ENCODE peak calls at places on chromosomes 4 and X, in eight cellular contexts. C is brain microvascular endothelial cell, L is cardiac muscle cell, O is foreskin fibroblast, X is testis, U is epithelial cell of esophagus, J is Caco-2, G is GM06990. M is an unnamed sample.

GRCh38 chr4:113641025-113641431 is 120.5 kb downstream of the CAMK2D start:
- DNase-seq in C (no peak), L (no peak), O (no peak), X (no peak), U (no peak), J (no peak), G (peak), M (no peak)

GRCh38 chr4:27066591-27066990 is 205.9 kb downstream of the STIM2 start:
- DNase-seq in C (no peak), L (no peak), O (no peak), X (no peak), U (peak), J (no peak), G (no peak), M (peak)

GRCh38 chrX:26778320-26778888 is 562.4 kb downstream of the MAGEB5 start:
- DNase-seq in C (no peak), L (no peak), O (no peak), X (no peak), U (no peak), J (no peak), G (no peak), M (no peak)

GRCh38 chrX:88425739-88426138 is 321.3 kb upstream of the CPXCR1 start:
- DNase-seq in C (no peak), L (peak), O (peak), X (no peak), U (no peak), J (no peak), G (no peak), M (no peak)

GRCh38 chr4:170497105-170497504 is 407.3 kb upstream of the AADAT start:
- DNase-seq in C (no peak), L (no peak), O (no peak), X (peak), U (no peak), J (no peak), G (peak), M (no peak)

GRCh38 chrX:133676344-133677122 is 261.2 kb upstream of the GPC4 start:
- DNase-seq in C (no peak), L (no peak), O (no peak), X (no peak), U (no peak), J (peak), G (no peak), M (no peak)

GRCh38 chr4:34046580-34046979 is 2197.7 kb downstream of the ARAP2 start:
- DNase-seq in C (peak), L (no peak), O (peak), X (no peak), U (peak), J (no peak), G (no peak), M (no peak)

GRCh38 chr4:128379860-128380259 is 92.2 kb upstream of the PGRMC2 start:
- DNase-seq in C (peak), L (peak), O (peak), X (peak), U (peak), J (no peak), G (no peak), M (no peak)

GRCh38 chrX:121579016-121579760 is 531.8 kb downstream of the GLUD2 start:
- DNase-seq in C (peak), L (peak), O (peak), X (peak), U (peak), J (no peak), G (no peak), M (no peak)

GRCh38 chrX:5176766-5177165 is 1051.9 kb downstream of the NLGN4X start:
- DNase-seq in C (no peak), L (no peak), O (no peak), X (no peak), U (no peak), J (no peak), G (no peak), M (no peak)

GRCh38 chr4:54228563-54229501 is at the start of gene PDGFRA:
- DNase-seq in C (peak), L (peak), O (peak), X (peak), U (no peak), J (peak), G (no peak), M (no peak)

GRCh38 chr4:152352645-152353116 is 183.2 kb downstream of the FBXW7 start:
- DNase-seq in C (peak), L (peak), O (peak), X (peak), U (peak), J (peak), G (peak), M (no peak)

GRCh38 chrX:29746326-29746725 is 469.0 kb upstream of the MAGEB2 start:
- DNase-seq in C (peak), L (no peak), O (no peak), X (no peak), U (no peak), J (no peak), G (no peak), M (no peak)

GRCh38 chrX:153608376-153608775 is 9.4 kb upstream of the CCNQ start:
- DNase-seq in C (no peak), L (no peak), O (no peak), X (no peak), U (no peak), J (no peak), G (no peak), M (no peak)

GRCh38 chr4:20311863-20312262 is 60.2 kb downstream of the SLIT2 start:
- DNase-seq in C (no peak), L (no peak), O (no peak), X (no peak), U (no peak), J (no peak), G (no peak), M (no peak)

GRCh38 chr4:82372874-82373815 is 646 bp downstream of the HNRNPD start:
- DNase-seq in C (peak), L (peak), O (peak), X (peak), U (peak), J (peak), G (peak), M (no peak)

GRCh38 chr4:77849278-77849965 is 13.2 kb upstream of the MRPL1 start:
- DNase-seq in C (no peak), L (no peak), O (no peak), X (no peak), U (peak), J (no peak), G (no peak), M (no peak)

GRCh38 chrX:10021461-10022272 is 54.5 kb downstream of the CLDN34 start:
- DNase-seq in C (no peak), L (no peak), O (no peak), X (no peak), U (no peak), J (no peak), G (no peak), M (no peak)

GRCh38 chr4:3775011-3775410 is 8.8 kb downstream of the ADRA2C start:
- DNase-seq in C (no peak), L (no peak), O (no peak), X (no peak), U (no peak), J (no peak), G (no peak), M (no peak)

GRCh38 chr4:184954482-184954881 is 63.8 kb upstream of the HELT start:
- DNase-seq in C (no peak), L (no peak), O (no peak), X (no peak), U (no peak), J (no peak), G (no peak), M (no peak)
- H3K4me3 ChIP-seq in C (no peak), L (no peak), O (no peak), X (no peak), U (no peak), J (no peak), G (no peak), M (no peak)

GRCh38 chr4:23887989-23888388 is 1.9 kb downstream of the PPARGC1A start:
- DNase-seq in C (no peak), L (no peak), O (no peak), X (peak), U (no peak), J (no peak), G (no peak), M (no peak)

GRCh38 chr4:23889814-23890269 is at the start of gene PPARGC1A:
- DNase-seq in C (no peak), L (peak), O (peak), X (peak), U (peak), J (peak), G (no peak), M (peak)

GRCh38 chr4:23889368-23889767 is 479 bp downstream of the PPARGC1A start:
- DNase-seq in C (no peak), L (no peak), O (no peak), X (no peak), U (no peak), J (no peak), G (no peak), M (no peak)

GRCh38 chr4:23887173-23887572 is 2.7 kb downstream of the PPARGC1A start:
- DNase-seq in C (no peak), L (no peak), O (peak), X (no peak), U (no peak), J (no peak), G (no peak), M (no peak)

GRCh38 chr4:23888421-23889319 is 1.2 kb downstream of the PPARGC1A start:
- DNase-seq in C (peak), L (peak), O (peak), X (peak), U (peak), J (no peak), G (no peak), M (no peak)
- H3K4me3 ChIP-seq in C (peak), L (peak), O (peak), X (peak), U (peak), J (no peak), G (no peak), M (peak)

DNA sequence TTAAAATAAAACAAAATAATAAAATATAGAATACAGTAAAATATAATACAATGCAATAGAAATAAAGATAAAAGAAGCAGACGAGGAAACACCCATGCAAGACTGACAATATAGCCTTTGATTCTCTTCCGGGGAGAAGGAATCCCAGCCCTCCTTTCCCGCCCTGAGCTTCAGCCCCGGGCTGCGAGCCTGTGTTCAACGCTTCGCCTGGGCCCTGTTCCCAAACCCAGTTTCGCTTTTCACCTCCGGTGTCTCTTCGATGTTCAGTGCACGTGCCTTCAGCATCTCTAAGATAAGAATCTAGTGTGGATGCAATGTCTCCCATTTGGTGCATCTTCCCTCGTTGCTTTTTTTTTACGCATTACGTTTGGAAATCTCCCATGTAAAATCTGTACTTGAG is 38.4 kb upstream of the ARSD start:
- DNase-seq in C (no peak), L (no peak), O (no peak), X (no peak), U (no peak), J (no peak), G (no peak), M (no peak)
- H3K4me3 ChIP-seq in C (peak), L (no peak), O (peak), X (no peak), U (no peak), J (peak), G (no peak), M (no peak)

GRCh38 chr4:69057620-69058409 is 38.5 kb upstream of the UGT2B7 start:
- DNase-seq in C (no peak), L (peak), O (peak), X (no peak), U (peak), J (no peak), G (no peak), M (no peak)
- H3K4me3 ChIP-seq in C (no peak), L (no peak), O (no peak), X (no peak), U (no peak), J (no peak), G (no peak), M (no peak)

GRCh38 chr4:145635117-145635516 is 15.9 kb downstream of the MMAA start:
- DNase-seq in C (no peak), L (no peak), O (no peak), X (no peak), U (no peak), J (no peak), G (no peak), M (no peak)
- H3K4me3 ChIP-seq in C (no peak), L (no peak), O (no peak), X (no peak), U (no peak), J (no peak), G (no peak), M (no peak)

M was measured in upper lobe of left lung.